ENCODE peak calls at places on chromosome 10, in five cellular contexts. One of them, this sample, is unnamed.

GRCh38 chr10:88216976-88217375 is 353.6 kb downstream of the PTEN start:
- DNase-seq in psoas muscle: no peak
- DNase-seq in NT2/D1: no peak
- DNase-seq in COR-L47: no peak
- DNase-seq in activated naive CD4-positive, alpha-beta T cell: no peak
- DNase-seq in this sample: no peak

GRCh38 chr10:26938578-26938977 is 77.8 kb upstream of the ABI1 start:
- DNase-seq in psoas muscle: no peak
- DNase-seq in activated naive CD4-positive, alpha-beta T cell: no peak
- DNase-seq in NT2/D1: peak; percentile 71
- DNase-seq in COR-L47: no peak
- DNase-seq in this sample: no peak

GRCh38 chr10:52665821-52666220 is 106.8 kb downstream of the MBL2 start:
- DNase-seq in NT2/D1: no peak
- DNase-seq in COR-L47: no peak
- DNase-seq in psoas muscle: no peak
- DNase-seq in activated naive CD4-positive, alpha-beta T cell: no peak
- DNase-seq in this sample: no peak

GRCh38 chr10:103929396-103929921 is 11.5 kb upstream of the STN1 start:
- DNase-seq in COR-L47: no peak
- DNase-seq in NT2/D1: no peak
- DNase-seq in activated naive CD4-positive, alpha-beta T cell: no peak
- DNase-seq in psoas muscle: no peak
- DNase-seq in this sample: no peak

GRCh38 chr10:45003432-45004000 is 2.8 kb downstream of the ZNF22 start:
- DNase-seq in COR-L47: no peak
- DNase-seq in psoas muscle: no peak
- DNase-seq in NT2/D1: no peak
- DNase-seq in activated naive CD4-positive, alpha-beta T cell: no peak
- DNase-seq in this sample: no peak

GRCh38 chr10:18687195-18687594 is 28.0 kb downstream of the ARL5B start:
- DNase-seq in NT2/D1: no peak
- DNase-seq in activated naive CD4-positive, alpha-beta T cell: no peak
- DNase-seq in COR-L47: no peak
- DNase-seq in psoas muscle: no peak
- DNase-seq in this sample: no peak

GRCh38 chr10:131667047-131667446 is 233.8 kb upstream of the PPP2R2D start:
- DNase-seq in NT2/D1: no peak
- DNase-seq in COR-L47: no peak
- DNase-seq in psoas muscle: no peak
- DNase-seq in activated naive CD4-positive, alpha-beta T cell: no peak
- DNase-seq in this sample: no peak

GRCh38 chr10:17883621-17884020 is 68.1 kb upstream of the SLC39A12 start:
- DNase-seq in COR-L47: no peak
- DNase-seq in NT2/D1: no peak
- DNase-seq in psoas muscle: no peak
- DNase-seq in activated naive CD4-positive, alpha-beta T cell: no peak
- DNase-seq in this sample: no peak

GRCh38 chr10:14450041-14450491 is 119.3 kb upstream of the FRMD4A start:
- DNase-seq in COR-L47: no peak
- DNase-seq in activated naive CD4-positive, alpha-beta T cell: no peak
- DNase-seq in psoas muscle: peak; percentile 17
- DNase-seq in NT2/D1: no peak
- DNase-seq in this sample: peak; percentile 51

GRCh38 chr10:116300477-116301034 is 23.7 kb upstream of the CCDC172 start:
- DNase-seq in NT2/D1: no peak
- DNase-seq in psoas muscle: no peak
- DNase-seq in COR-L47: no peak
- DNase-seq in activated naive CD4-positive, alpha-beta T cell: no peak
- DNase-seq in this sample: no peak

GRCh38 chr10:5543628-5544027 is 18.9 kb downstream of the CALML3 start:
- DNase-seq in activated naive CD4-positive, alpha-beta T cell: no peak
- DNase-seq in psoas muscle: no peak
- DNase-seq in NT2/D1: no peak
- DNase-seq in COR-L47: no peak
- DNase-seq in this sample: no peak

GRCh38 chr10:131729938-131730660 is 170.7 kb upstream of the PPP2R2D start:
- DNase-seq in COR-L47: no peak
- DNase-seq in NT2/D1: no peak
- DNase-seq in activated naive CD4-positive, alpha-beta T cell: no peak
- DNase-seq in psoas muscle: no peak
- DNase-seq in this sample: no peak

GRCh38 chr10:119209050-119209735 is 1.8 kb downstream of the GRK5 start:
- DNase-seq in NT2/D1: no peak
- DNase-seq in psoas muscle: peak; percentile 71
- DNase-seq in activated naive CD4-positive, alpha-beta T cell: peak; percentile 46
- DNase-seq in COR-L47: no peak
- DNase-seq in this sample: peak; percentile 80

GRCh38 chr10:121654021-121654545 is 55.8 kb upstream of the FGFR2 start:
- DNase-seq in COR-L47: peak; percentile 52
- DNase-seq in activated naive CD4-positive, alpha-beta T cell: no peak
- DNase-seq in NT2/D1: no peak
- DNase-seq in psoas muscle: no peak
- DNase-seq in this sample: no peak

GRCh38 chr10:124106241-124106905 is 13.0 kb upstream of the CHST15 start:
- DNase-seq in activated naive CD4-positive, alpha-beta T cell: no peak
- DNase-seq in psoas muscle: peak; percentile 72
- DNase-seq in COR-L47: no peak
- DNase-seq in NT2/D1: no peak
- DNase-seq in this sample: peak; percentile 78

GRCh38 chr10:118729200-118729599 is 25.6 kb downstream of the CACUL1 start:
- DNase-seq in NT2/D1: no peak
- DNase-seq in COR-L47: no peak
- DNase-seq in activated naive CD4-positive, alpha-beta T cell: no peak
- DNase-seq in psoas muscle: no peak
- DNase-seq in this sample: no peak

GRCh38 chr10:19745672-19746071 is 70.6 kb upstream of the PLXDC2 start:
- DNase-seq in NT2/D1: no peak
- DNase-seq in activated naive CD4-positive, alpha-beta T cell: no peak
- DNase-seq in psoas muscle: no peak
- DNase-seq in COR-L47: no peak
- DNase-seq in this sample: no peak

GRCh38 chr10:20956843-20957242 is 59.7 kb upstream of the NEBL start:
- DNase-seq in activated naive CD4-positive, alpha-beta T cell: no peak
- DNase-seq in psoas muscle: no peak
- DNase-seq in COR-L47: no peak
- DNase-seq in NT2/D1: no peak
- DNase-seq in this sample: no peak

GRCh38 chr10:93701903-93702277 is 502 bp downstream of the FRA10AC1 start:
- DNase-seq in COR-L47: no peak
- DNase-seq in NT2/D1: no peak
- DNase-seq in activated naive CD4-positive, alpha-beta T cell: no peak
- DNase-seq in psoas muscle: no peak
- DNase-seq in this sample: no peak

GRCh38 chr10:4847580-4848020 is 21.6 kb downstream of the AKR1E2 start:
- DNase-seq in COR-L47: no peak
- DNase-seq in NT2/D1: no peak
- DNase-seq in activated naive CD4-positive, alpha-beta T cell: no peak
- DNase-seq in psoas muscle: no peak
- DNase-seq in this sample: no peak

GRCh38 chr10:130834170-130834569 is 477.4 kb downstream of the TCERG1L start:
- DNase-seq in COR-L47: no peak
- DNase-seq in NT2/D1: no peak
- DNase-seq in psoas muscle: no peak
- DNase-seq in activated naive CD4-positive, alpha-beta T cell: no peak
- DNase-seq in this sample: no peak

GRCh38 chr10:73934074-73934473 is 23.1 kb downstream of the PLAU start:
- DNase-seq in psoas muscle: no peak
- DNase-seq in COR-L47: no peak
- DNase-seq in NT2/D1: no peak
- DNase-seq in activated naive CD4-positive, alpha-beta T cell: no peak
- DNase-seq in this sample: no peak

GRCh38 chr10:132606031-132606491 is 68.5 kb downstream of the INPP5A start:
- DNase-seq in COR-L47: no peak
- DNase-seq in activated naive CD4-positive, alpha-beta T cell: no peak
- DNase-seq in psoas muscle: no peak
- DNase-seq in NT2/D1: no peak
- DNase-seq in this sample: no peak

GRCh38 chr10:53894145-53894544 is 906.9 kb downstream of the PCDH15 start:
- DNase-seq in COR-L47: no peak
- DNase-seq in NT2/D1: no peak
- DNase-seq in activated naive CD4-positive, alpha-beta T cell: no peak
- DNase-seq in psoas muscle: no peak
- DNase-seq in this sample: no peak

GRCh38 chr10:23442936-23443335 is 4.1 kb downstream of the OTUD1 start:
- DNase-seq in COR-L47: no peak
- DNase-seq in activated naive CD4-positive, alpha-beta T cell: no peak
- DNase-seq in NT2/D1: no peak
- DNase-seq in psoas muscle: no peak
- DNase-seq in this sample: no peak

GRCh38 chr10:69467928-69468770 is 16.9 kb downstream of the TSPAN15 start:
- DNase-seq in NT2/D1: no peak
- DNase-seq in activated naive CD4-positive, alpha-beta T cell: no peak
- DNase-seq in psoas muscle: no peak
- DNase-seq in COR-L47: no peak
- DNase-seq in this sample: no peak

GRCh38 chr10:123323884-123324283 is 169.7 kb downstream of the BUB3 start:
- DNase-seq in activated naive CD4-positive, alpha-beta T cell: no peak
- DNase-seq in psoas muscle: no peak
- DNase-seq in COR-L47: no peak
- DNase-seq in NT2/D1: no peak
- DNase-seq in this sample: no peak

GRCh38 chr10:73819513-73820093 is 8.2 kb upstream of the NDST2 start:
- DNase-seq in NT2/D1: no peak
- DNase-seq in activated naive CD4-positive, alpha-beta T cell: no peak
- DNase-seq in COR-L47: no peak
- DNase-seq in psoas muscle: no peak
- DNase-seq in this sample: no peak

GRCh38 chr10:46228076-46229071 is 58.4 kb upstream of the ANTXRL start:
- DNase-seq in NT2/D1: peak; percentile 51
- DNase-seq in activated naive CD4-positive, alpha-beta T cell: peak; percentile 49
- DNase-seq in psoas muscle: peak; percentile 54
- DNase-seq in COR-L47: peak; percentile 11
- DNase-seq in this sample: peak; percentile 84

This sample was measured in aorta.